ENCODE peak calls at places on chromosomes 6 and 20, in nine cellular contexts. O, X, K, B, P, V, W, I and U are unnamed samples.

GRCh38 chr6:135291288-135292116 is 110.4 kb downstream of the MYB start:
- DNase-seq in O (peak), X (no peak), K (no peak), B (no peak), P (no peak), V (peak), W (no peak), I (no peak), U (peak)

GRCh38 chr6:136599324-136600011 is 49.2 kb upstream of the MAP7 start:
- DNase-seq in O (peak), X (no peak), K (no peak), B (no peak), P (no peak), V (no peak), W (no peak), I (no peak), U (no peak)

GRCh38 chr6:42046491-42047219 is 3.7 kb upstream of the TAF8 start:
- DNase-seq in O (peak), X (no peak), K (no peak), B (no peak), P (no peak), V (peak), W (no peak), I (no peak), U (peak)

GRCh38 chr6:13953061-13953705 is 28.4 kb downstream of the RNF182 start:
- DNase-seq in O (peak), X (no peak), K (no peak), B (no peak), P (no peak), V (no peak), W (no peak), I (no peak), U (peak)

GRCh38 chr6:41164551-41164950 is 1.6 kb upstream of the TREM2 start:
- DNase-seq in O (no peak), X (no peak), K (no peak), B (no peak), P (no peak), V (no peak), W (no peak), I (no peak), U (no peak)

GRCh38 chr20:47440857-47441773 is 60.6 kb upstream of the NCOA3 start:
- DNase-seq in O (peak), X (no peak), K (no peak), B (no peak), P (no peak), V (peak), W (no peak), I (no peak), U (peak)

GRCh38 chr6:37502703-37503485 is 3.2 kb upstream of the CCDC167 start:
- DNase-seq in O (no peak), X (no peak), K (peak), B (no peak), P (no peak), V (no peak), W (no peak), I (peak), U (no peak)

GRCh38 chr6:65771946-65772345 is 64.9 kb upstream of the EYS start:
- DNase-seq in O (no peak), X (no peak), K (no peak), B (no peak), P (no peak), V (no peak), W (no peak), I (no peak), U (no peak)

GRCh38 chr6:42099340-42100028 is 42.9 kb downstream of the C6orf132 start:
- DNase-seq in O (peak), X (no peak), K (no peak), B (no peak), P (no peak), V (peak), W (peak), I (no peak), U (peak)

GRCh38 chr6:68859233-68859632 is 224.2 kb downstream of the ADGRB3 start:
- DNase-seq in O (no peak), X (no peak), K (no peak), B (no peak), P (no peak), V (no peak), W (no peak), I (no peak), U (no peak)

GRCh38 chr20:58997141-58997770 is 9.8 kb downstream of the CTSZ start:
- DNase-seq in O (no peak), X (no peak), K (no peak), B (no peak), P (no peak), V (no peak), W (no peak), I (no peak), U (no peak)

GRCh38 chr6:99736302-99736701 is 129.7 kb downstream of the PRDM13 start:
- DNase-seq in O (no peak), X (no peak), K (no peak), B (no peak), P (peak), V (peak), W (no peak), I (peak), U (no peak)

GRCh38 chr6:15299430-15300131 is 53.7 kb downstream of the JARID2 start:
- DNase-seq in O (no peak), X (no peak), K (peak), B (peak), P (no peak), V (peak), W (peak), I (peak), U (no peak)

GRCh38 chr20:5657190-5657872 is 92.9 kb upstream of the SHLD1 start:
- DNase-seq in O (peak), X (no peak), K (no peak), B (no peak), P (no peak), V (peak), W (no peak), I (no peak), U (peak)

GRCh38 chr6:147509900-147510299 is 1.4 kb downstream of the SAMD5 start:
- DNase-seq in O (no peak), X (no peak), K (no peak), B (no peak), P (no peak), V (no peak), W (no peak), I (no peak), U (no peak)

GRCh38 chr20:63540417-63541186 is 3.4 kb upstream of the PTK6 start:
- DNase-seq in O (peak), X (no peak), K (no peak), B (no peak), P (no peak), V (no peak), W (no peak), I (no peak), U (no peak)

GRCh38 chr20:910132-910839 is 5.8 kb downstream of the ANGPT4 start:
- DNase-seq in O (no peak), X (no peak), K (no peak), B (no peak), P (no peak), V (no peak), W (no peak), I (no peak), U (no peak)

GRCh38 chr6:167341665-167342655 is 17.1 kb downstream of the TTLL2 start:
- DNase-seq in O (peak), X (no peak), K (no peak), B (no peak), P (no peak), V (no peak), W (no peak), I (no peak), U (no peak)

GRCh38 chr20:38369387-38369786 is 23.1 kb downstream of the LBP start:
- DNase-seq in O (peak), X (no peak), K (no peak), B (no peak), P (no peak), V (peak), W (no peak), I (peak), U (no peak)

GRCh38 chr20:36002855-36003254 is 34.5 kb downstream of the CNBD2 start:
- DNase-seq in O (no peak), X (no peak), K (no peak), B (no peak), P (no peak), V (no peak), W (no peak), I (no peak), U (no peak)

GRCh38 chr20:41145821-41146620 is 8.7 kb downstream of the PLCG1 start:
- DNase-seq in O (no peak), X (no peak), K (no peak), B (no peak), P (no peak), V (peak), W (no peak), I (no peak), U (no peak)

GRCh38 chr6:165941249-165941648 is 226.4 kb downstream of the TBXT start:
- DNase-seq in O (no peak), X (no peak), K (no peak), B (no peak), P (no peak), V (no peak), W (no peak), I (no peak), U (no peak)

GRCh38 chr6:72937160-72937559 is 288.1 kb downstream of the KHDC1L start:
- DNase-seq in O (no peak), X (no peak), K (no peak), B (no peak), P (no peak), V (no peak), W (no peak), I (no peak), U (no peak)

GRCh38 chr6:99138445-99138844 is 190.7 kb upstream of the FBXL4 start:
- DNase-seq in O (no peak), X (no peak), K (no peak), B (no peak), P (no peak), V (no peak), W (no peak), I (no peak), U (no peak)

GRCh38 chr6:34062815-34063214 is 83.1 kb downstream of the GRM4 start:
- DNase-seq in O (no peak), X (no peak), K (no peak), B (no peak), P (no peak), V (no peak), W (no peak), I (no peak), U (no peak)